ENCODE peak calls at places on chromosomes 12 and 14, in ten cellular contexts. One of them, this sample, is unnamed.

GRCh38 chr12:106112094-106112822 is 26.5 kb downstream of the NUAK1 start:
- DNase-seq in body of pancreas: no peak
- DNase-seq in breast epithelium: peak; percentile 92
- DNase-seq in H54: no peak
- DNase-seq in A549: no peak
- DNase-seq in uterus: no peak
- DNase-seq in lower leg skin: peak; percentile 92
- DNase-seq in HCT116: no peak
- DNase-seq in IMR-90: peak; percentile 22
- DNase-seq in ovary: no peak
- DNase-seq in this sample: no peak

GRCh38 chr14:92646952-92647461 is 101.4 kb downstream of the LGMN start:
- DNase-seq in H54: peak; percentile 34
- DNase-seq in lower leg skin: no peak
- DNase-seq in IMR-90: peak; percentile 94
- DNase-seq in ovary: no peak
- DNase-seq in body of pancreas: no peak
- DNase-seq in HCT116: no peak
- DNase-seq in breast epithelium: no peak
- DNase-seq in A549: no peak
- DNase-seq in uterus: peak; percentile 80
- DNase-seq in this sample: no peak

GRCh38 chr14:35410858-35411257 is 6.3 kb upstream of the NFKBIA start:
- DNase-seq in uterus: no peak
- DNase-seq in H54: no peak
- DNase-seq in HCT116: no peak
- DNase-seq in body of pancreas: no peak
- DNase-seq in lower leg skin: no peak
- DNase-seq in breast epithelium: no peak
- DNase-seq in IMR-90: no peak
- DNase-seq in A549: no peak
- DNase-seq in ovary: no peak
- DNase-seq in this sample: no peak

GRCh38 chr12:56631790-56632700 is 1.9 kb upstream of the BAZ2A start:
- DNase-seq in ovary: peak; percentile 80
- DNase-seq in H54: no peak
- DNase-seq in breast epithelium: peak; percentile 67
- DNase-seq in body of pancreas: peak; percentile 80
- DNase-seq in HCT116: no peak
- DNase-seq in uterus: peak; percentile 78
- DNase-seq in A549: peak; percentile 60
- DNase-seq in lower leg skin: peak; percentile 92
- DNase-seq in IMR-90: peak; percentile 30
- DNase-seq in this sample: peak; percentile 86

GRCh38 chr12:46874642-46875041 is 48.8 kb upstream of the SLC38A4 start:
- DNase-seq in IMR-90: peak; percentile 17
- DNase-seq in body of pancreas: no peak
- DNase-seq in uterus: no peak
- DNase-seq in ovary: no peak
- DNase-seq in A549: no peak
- DNase-seq in HCT116: no peak
- DNase-seq in H54: peak; percentile 4
- DNase-seq in lower leg skin: no peak
- DNase-seq in breast epithelium: no peak
- DNase-seq in this sample: no peak

GRCh38 chr12:121801601-121802484 is 2.0 kb upstream of the SETD1B start:
- DNase-seq in ovary: no peak
- DNase-seq in IMR-90: peak; percentile 45
- DNase-seq in breast epithelium: no peak
- DNase-seq in HCT116: no peak
- DNase-seq in A549: no peak
- DNase-seq in body of pancreas: no peak
- DNase-seq in H54: no peak
- DNase-seq in uterus: no peak
- DNase-seq in lower leg skin: no peak
- DNase-seq in this sample: peak; percentile 71

GRCh38 chr12:50221228-50222008 is 54.2 kb upstream of the CERS5 start:
- DNase-seq in ovary: no peak
- DNase-seq in H54: no peak
- DNase-seq in lower leg skin: no peak
- DNase-seq in HCT116: no peak
- DNase-seq in breast epithelium: no peak
- DNase-seq in A549: no peak
- DNase-seq in IMR-90: peak; percentile 91
- DNase-seq in body of pancreas: peak; percentile 10
- DNase-seq in uterus: no peak
- DNase-seq in this sample: no peak

GRCh38 chr12:25421651-25422150 is 131.4 kb downstream of the LMNTD1 start:
- DNase-seq in body of pancreas: no peak
- DNase-seq in A549: no peak
- DNase-seq in IMR-90: peak; percentile 24
- DNase-seq in H54: no peak
- DNase-seq in breast epithelium: no peak
- DNase-seq in lower leg skin: no peak
- DNase-seq in ovary: no peak
- DNase-seq in uterus: no peak
- DNase-seq in HCT116: no peak
- DNase-seq in this sample: no peak

GRCh38 chr14:88476375-88476774 is 78.4 kb downstream of the PTPN21 start:
- DNase-seq in body of pancreas: no peak
- DNase-seq in breast epithelium: no peak
- DNase-seq in A549: no peak
- DNase-seq in uterus: no peak
- DNase-seq in H54: no peak
- DNase-seq in ovary: no peak
- DNase-seq in lower leg skin: no peak
- DNase-seq in IMR-90: no peak
- DNase-seq in HCT116: no peak
- DNase-seq in this sample: no peak

GRCh38 chr14:31561155-31561846 is at the start of gene NUBPL:
- DNase-seq in uterus: peak; percentile 96
- DNase-seq in ovary: peak; percentile 96
- DNase-seq in IMR-90: peak; percentile 93
- DNase-seq in A549: peak; percentile 90
- DNase-seq in body of pancreas: peak; percentile 96
- DNase-seq in H54: peak; percentile 71
- DNase-seq in breast epithelium: peak; percentile 92
- DNase-seq in HCT116: peak; percentile 88
- DNase-seq in lower leg skin: peak; percentile 99
- DNase-seq in this sample: peak; percentile 99
- TF ChIP-seq POLR2A in uterus: peak; percentile 47
- TF ChIP-seq POLR2A in ovary: peak; percentile 36
- TF ChIP-seq POLR2A in IMR-90: peak; percentile 59
- TF ChIP-seq POLR2A in A549: peak; percentile 70
- TF ChIP-seq POLR2A in body of pancreas: peak; percentile 83
- TF ChIP-seq POLR2A in H54: peak; percentile 58
- TF ChIP-seq POLR2A in breast epithelium: peak; percentile 61
- TF ChIP-seq POLR2A in HCT116: peak; percentile 75
- TF ChIP-seq POLR2A in lower leg skin: no peak
- TF ChIP-seq POLR2A in this sample: peak; percentile 95

GRCh38 chr12:98516184-98516873 is 939 bp downstream of the TMPO start:
- DNase-seq in H54: peak; percentile 44
- DNase-seq in ovary: peak; percentile 72
- DNase-seq in body of pancreas: peak; percentile 83
- DNase-seq in IMR-90: peak; percentile 81
- DNase-seq in lower leg skin: peak; percentile 91
- DNase-seq in A549: peak; percentile 74
- DNase-seq in breast epithelium: peak; percentile 45
- DNase-seq in HCT116: peak; percentile 74
- DNase-seq in uterus: peak; percentile 52
- DNase-seq in this sample: peak; percentile 94
- TF ChIP-seq POLR2A in H54: peak; percentile 45
- TF ChIP-seq POLR2A in ovary: no peak
- TF ChIP-seq POLR2A in body of pancreas: no peak
- TF ChIP-seq POLR2A in IMR-90: peak; percentile 36
- TF ChIP-seq POLR2A in lower leg skin: no peak
- TF ChIP-seq POLR2A in A549: peak; percentile 18
- TF ChIP-seq POLR2A in breast epithelium: no peak
- TF ChIP-seq POLR2A in HCT116: no peak
- TF ChIP-seq POLR2A in uterus: peak; percentile 23
- TF ChIP-seq POLR2A in this sample: no peak

DNA sequence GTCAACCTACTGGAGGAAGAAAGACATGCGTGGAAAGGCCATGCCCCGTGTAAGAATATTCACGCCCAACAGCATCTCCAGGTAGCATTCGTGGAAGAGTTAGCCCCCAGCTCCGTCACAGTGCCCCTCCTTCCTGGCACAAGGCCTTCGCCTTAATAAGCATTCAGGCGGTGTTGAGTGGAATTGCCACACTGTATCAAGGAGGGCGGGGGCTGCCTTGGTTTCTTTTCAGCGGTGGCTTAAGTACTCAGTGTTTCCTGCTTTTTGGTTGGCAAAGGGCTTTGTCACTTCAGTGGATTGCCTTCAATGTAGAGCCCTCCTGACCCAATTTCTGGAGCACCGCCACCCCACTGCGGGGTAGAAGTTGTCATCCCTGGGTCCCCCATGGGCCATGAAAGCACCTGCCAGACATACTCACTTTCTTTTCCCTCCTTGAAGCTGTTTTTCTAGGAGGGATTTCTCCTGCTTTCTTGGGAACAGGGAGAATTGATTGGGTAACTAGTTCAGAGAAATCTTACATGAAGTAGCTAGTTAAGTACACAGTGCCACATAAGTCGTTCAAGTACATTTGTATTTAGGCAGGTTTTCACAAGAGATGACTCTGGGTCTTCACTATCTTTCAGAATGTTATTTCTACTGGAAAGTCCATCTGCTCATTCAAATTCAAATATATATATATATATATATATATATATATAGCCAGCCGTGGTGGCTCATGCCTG is 65.5 kb upstream of the STON2 start:
- DNase-seq in HCT116: no peak
- DNase-seq in A549: no peak
- DNase-seq in ovary: no peak
- DNase-seq in lower leg skin: no peak
- DNase-seq in breast epithelium: no peak
- DNase-seq in body of pancreas: no peak
- DNase-seq in uterus: no peak
- DNase-seq in IMR-90: no peak
- DNase-seq in H54: no peak
- DNase-seq in this sample: no peak
- TF ChIP-seq POLR2A in HCT116: no peak
- TF ChIP-seq POLR2A in A549: no peak
- TF ChIP-seq POLR2A in ovary: no peak
- TF ChIP-seq POLR2A in lower leg skin: no peak
- TF ChIP-seq POLR2A in breast epithelium: no peak
- TF ChIP-seq POLR2A in body of pancreas: no peak
- TF ChIP-seq POLR2A in uterus: no peak
- TF ChIP-seq POLR2A in IMR-90: no peak
- TF ChIP-seq POLR2A in H54: no peak
- TF ChIP-seq POLR2A in this sample: no peak

DNA sequence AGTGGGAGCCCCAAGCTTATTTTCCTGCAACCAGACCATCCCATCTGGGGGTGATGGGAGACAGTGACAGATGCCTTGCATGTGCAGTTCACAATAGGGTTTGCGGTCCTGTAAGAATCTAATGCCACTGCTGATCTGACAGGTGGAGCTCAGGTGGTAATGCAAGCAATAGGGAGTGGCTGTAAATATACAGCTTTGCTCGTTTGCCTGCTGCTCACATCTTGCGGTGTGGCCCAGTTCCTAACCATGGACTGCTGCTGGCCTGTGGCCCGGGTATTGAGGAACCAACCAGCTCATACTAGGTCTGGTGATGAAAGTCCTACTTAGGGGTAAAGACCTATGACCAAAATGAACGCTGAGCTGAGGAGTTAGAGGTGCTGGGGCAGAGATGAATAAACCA is 36.1 kb upstream of the CCDC88C start:
- DNase-seq in uterus: no peak
- DNase-seq in A549: no peak
- DNase-seq in breast epithelium: no peak
- DNase-seq in IMR-90: no peak
- DNase-seq in H54: no peak
- DNase-seq in HCT116: no peak
- DNase-seq in body of pancreas: no peak
- DNase-seq in ovary: no peak
- DNase-seq in lower leg skin: no peak
- DNase-seq in this sample: no peak
- TF ChIP-seq POLR2A in uterus: no peak
- TF ChIP-seq POLR2A in A549: no peak
- TF ChIP-seq POLR2A in breast epithelium: no peak
- TF ChIP-seq POLR2A in IMR-90: no peak
- TF ChIP-seq POLR2A in H54: no peak
- TF ChIP-seq POLR2A in HCT116: no peak
- TF ChIP-seq POLR2A in body of pancreas: no peak
- TF ChIP-seq POLR2A in ovary: no peak
- TF ChIP-seq POLR2A in lower leg skin: no peak
- TF ChIP-seq POLR2A in this sample: no peak

This sample was measured in erythroblast.